ENCODE peak calls at places on chromosome 21, in seven cellular contexts. P is mucosa of descending colon, F is ascending aorta, T is progenitor cell of endocrine pancreas, Y is PC-3, X is uterus, R is cardiac muscle cell. C is an unnamed sample.

GRCh38 chr21:34593423-34593822 is 21.5 kb downstream of the RCAN1 start:
- DNase-seq in P (no peak), X (no peak), T (no peak), F (no peak), R (no peak), Y (no peak), C (no peak)

GRCh38 chr21:39430457-39430856 is 15.1 kb downstream of the LCA5L start:
- DNase-seq in P (no peak), T (no peak), X (no peak), F (no peak), Y (no peak), R (peak; percentile 58), C (no peak)

GRCh38 chr21:38439336-38439900 is 58.9 kb downstream of the ERG start:
- DNase-seq in P (no peak), F (no peak), X (no peak), R (no peak), Y (no peak), T (no peak), C (peak; percentile 67)

GRCh38 chr21:34844924-34845238 is 176.1 kb downstream of the CLIC6 start:
- DNase-seq in F (no peak), P (no peak), X (no peak), T (no peak), R (no peak), Y (no peak), C (no peak)

GRCh38 chr21:37153935-37154350 is 80.9 kb downstream of the TTC3 start:
- DNase-seq in R (no peak), P (peak; percentile 54), X (peak; percentile 78), T (no peak), F (no peak), Y (peak; percentile 57), C (peak; percentile 86)

GRCh38 chr21:9753943-9754342 is 767.4 kb upstream of the TPTE start:
- DNase-seq in Y (no peak), X (no peak), R (no peak), T (no peak), F (no peak), P (no peak), C (no peak)

GRCh38 chr21:31420988-31421387 is 76.9 kb upstream of the TIAM1 start:
- DNase-seq in Y (no peak), X (no peak), R (no peak), T (no peak), F (no peak), P (no peak), C (no peak)

GRCh38 chr21:28865488-28866186 is 127.0 kb downstream of the LTN1 start:
- DNase-seq in T (no peak), Y (no peak), F (no peak), P (no peak), R (no peak), X (no peak), C (no peak)

GRCh38 chr21:34306246-34306645 is 57.6 kb upstream of the KCNE2 start:
- DNase-seq in Y (no peak), T (no peak), X (no peak), P (no peak), F (no peak), R (no peak), C (no peak)

GRCh38 chr21:38284221-38284620 is 27.4 kb downstream of the KCNJ15 start:
- DNase-seq in F (no peak), P (no peak), R (no peak), T (no peak), X (no peak), Y (no peak), C (no peak)

GRCh38 chr21:38499296-38499695 is 1.0 kb upstream of the ERG start:
- DNase-seq in T (no peak), F (no peak), Y (no peak), X (no peak), P (no peak), R (no peak), C (peak; percentile 10)

GRCh38 chr21:28587748-28588147 is 404.9 kb downstream of the LTN1 start:
- DNase-seq in Y (peak; percentile 88), F (no peak), P (no peak), T (no peak), R (no peak), X (no peak), C (peak; percentile 56)

GRCh38 chr21:28632718-28633408 is 359.8 kb downstream of the LTN1 start:
- DNase-seq in X (no peak), Y (peak; percentile 70), F (no peak), P (no peak), T (no peak), R (peak; percentile 36), C (peak; percentile 88)

GRCh38 chr21:34974162-34974981 is 74.7 kb downstream of the RUNX1 start:
- DNase-seq in P (no peak), R (no peak), X (no peak), T (no peak), Y (no peak), F (no peak), C (no peak)

GRCh38 chr21:39660596-39660995 is 47.9 kb downstream of the B3GALT5 start:
- DNase-seq in R (no peak), P (peak; percentile 74), T (no peak), Y (peak; percentile 61), X (peak; percentile 31), F (no peak), C (peak; percentile 63)

GRCh38 chr21:42554251-42554937 is 40.7 kb downstream of the SLC37A1 start:
- DNase-seq in F (no peak), R (no peak), T (no peak), Y (no peak), X (peak; percentile 6), P (peak; percentile 9), C (no peak)

GRCh38 chr21:34499116-34499515 is 12.9 kb downstream of the KCNE1 start:
- DNase-seq in P (no peak), F (no peak), R (no peak), Y (no peak), X (no peak), T (no peak), C (no peak)

GRCh38 chr21:26945916-26946315 is 21.0 kb downstream of the ADAMTS5 start:
- DNase-seq in R (peak; percentile 37), F (no peak), X (peak; percentile 33), T (no peak), Y (no peak), P (no peak), C (peak; percentile 38)

GRCh38 chr21:38819719-38820147 is 14.0 kb downstream of the ETS2 start:
- DNase-seq in X (no peak), P (peak; percentile 56), Y (peak; percentile 95), T (no peak), R (no peak), F (no peak), C (peak; percentile 43)

GRCh38 chr21:38311091-38311490 is 54.3 kb downstream of the KCNJ15 start:
- DNase-seq in X (no peak), R (no peak), T (no peak), Y (no peak), F (no peak), P (no peak), C (no peak)

GRCh38 chr21:27329255-27329851 is 362.5 kb upstream of the ADAMTS5 start:
- DNase-seq in P (no peak), F (no peak), R (no peak), Y (peak; percentile 18), X (no peak), T (no peak), C (peak; percentile 48)

DNA sequence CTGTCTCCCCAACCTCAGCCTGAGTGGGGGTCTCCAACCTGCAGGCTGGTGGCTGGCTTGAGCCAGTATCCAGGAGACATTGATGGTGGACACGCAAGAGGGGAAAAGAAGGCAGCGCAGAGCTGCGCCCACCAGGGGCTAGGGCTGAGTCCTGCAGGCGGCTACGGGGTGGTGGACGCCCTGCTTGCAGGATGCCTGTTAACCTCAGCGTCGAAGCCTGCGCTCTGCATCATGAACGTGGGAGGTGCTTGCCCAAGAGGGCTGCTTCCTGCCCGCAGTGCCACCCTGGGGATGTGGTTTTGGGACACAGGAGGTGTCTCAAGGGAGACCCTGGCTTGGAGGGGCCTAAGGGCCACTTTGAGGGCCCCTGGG is 11.6 kb downstream of the CFAP410 start:
- DNase-seq in X (no peak), Y (no peak), F (no peak), T (no peak), P (no peak), R (no peak), C (no peak)
- TF ChIP-seq CTCF in X (no peak), Y (no peak), F (no peak), T (no peak), P (no peak), R (no peak), C (no peak)

GRCh38 chr21:41368361-41369104 is 6.7 kb downstream of the MX2 start:
- DNase-seq in T (no peak), X (no peak), Y (no peak), P (no peak), F (no peak), R (no peak), C (no peak)

GRCh38 chr21:41367598-41368360 is 6.0 kb downstream of the MX2 start:
- DNase-seq in T (no peak), R (no peak), Y (no peak), X (no peak), F (no peak), P (no peak), C (no peak)

GRCh38 chr21:41370840-41371697 is 9.2 kb downstream of the MX2 start:
- DNase-seq in X (no peak), T (no peak), Y (no peak), F (no peak), R (no peak), P (no peak), C (peak; percentile 4)

GRCh38 chr21:41369915-41370839 is 8.3 kb downstream of the MX2 start:
- DNase-seq in P (no peak), T (no peak), X (no peak), Y (no peak), R (no peak), F (no peak), C (no peak)

GRCh38 chr21:41369105-41369914 is 7.5 kb downstream of the MX2 start:
- DNase-seq in X (peak; percentile 31), Y (no peak), P (no peak), T (no peak), F (no peak), R (peak; percentile 58), C (no peak)
- TF ChIP-seq CTCF in X (no peak), Y (no peak), P (no peak), T (peak; percentile 35), F (no peak), R (peak; percentile 27), C (no peak)

DNA sequence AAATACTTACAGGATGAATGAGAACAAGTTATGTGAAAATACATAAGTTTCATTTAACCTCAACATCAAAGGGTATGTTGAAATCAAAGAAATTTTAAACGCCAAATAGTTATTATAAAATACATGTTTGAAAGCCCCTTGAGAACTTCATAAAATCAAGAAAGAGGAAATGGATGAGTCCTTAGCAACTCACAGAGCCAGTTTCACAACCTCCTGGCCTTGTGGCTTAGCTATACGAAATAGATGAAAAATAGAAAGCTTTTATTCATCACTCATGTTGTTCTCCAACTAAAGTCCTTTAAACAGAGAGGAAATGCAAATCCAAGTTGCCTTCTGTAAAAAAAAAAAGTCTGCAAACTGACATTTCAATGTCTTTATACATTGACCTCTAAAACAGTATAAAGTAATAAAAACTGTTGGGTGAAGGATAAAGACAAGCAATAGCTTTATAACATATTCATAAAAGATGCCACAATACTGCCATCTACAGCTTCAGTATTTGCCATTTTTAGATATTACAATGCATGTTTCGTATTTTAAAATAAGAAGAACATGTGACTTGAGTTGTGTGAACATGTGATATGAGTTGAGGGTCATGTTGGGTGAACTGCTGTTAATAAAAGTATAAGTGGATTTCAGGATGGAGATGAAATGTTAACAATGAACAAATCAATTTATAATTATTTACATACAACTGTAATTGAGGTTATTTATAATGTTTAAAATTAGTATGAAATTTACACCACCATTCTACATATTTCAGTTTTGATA is 847.7 kb downstream of the MRPL39 start:
- DNase-seq in Y (peak; percentile 40), R (no peak), T (no peak), X (no peak), P (no peak), F (no peak), C (no peak)
- TF ChIP-seq CTCF in Y (peak; percentile 41), R (no peak), T (no peak), X (no peak), P (no peak), F (no peak), C (no peak)

GRCh38 chr21:30340714-30341573 is 3.5 kb upstream of the KRTAP27-1 start:
- DNase-seq in P (no peak), F (no peak), Y (peak; percentile 83), X (no peak), R (peak; percentile 65), T (peak; percentile 34), C (peak; percentile 22)
- TF ChIP-seq CTCF in P (peak; percentile 82), F (peak; percentile 56), Y (peak; percentile 96), X (peak; percentile 34), R (peak; percentile 69), T (peak; percentile 96), C (peak; percentile 68)